ENCODE peak calls at places on chromosomes 5 and 9, in eight cellular contexts. One of them, this sample, is unnamed.
A peak's percentile ranks its signal among the peaks of the same experiment; 100 is the strongest.

GRCh38 chr9:93659044-93659836 is 82.9 kb downstream of the PHF2 start:
- DNase-seq in H1: no peak
- DNase-seq in aorta: peak; percentile 60
- DNase-seq in heart left ventricle: peak; percentile 19
- DNase-seq in A549: no peak
- DNase-seq in astrocyte of the spinal cord: no peak
- DNase-seq in stomach: no peak
- DNase-seq in adrenal gland: no peak
- DNase-seq in this sample: no peak

GRCh38 chr9:128469070-128469469 is 13.3 kb downstream of the ODF2 start:
- DNase-seq in H1: no peak
- DNase-seq in adrenal gland: no peak
- DNase-seq in heart left ventricle: no peak
- DNase-seq in astrocyte of the spinal cord: no peak
- DNase-seq in aorta: peak; percentile 4
- DNase-seq in A549: no peak
- DNase-seq in stomach: no peak
- DNase-seq in this sample: no peak

GRCh38 chr5:61951295-61951694 is 354.7 kb upstream of the KIF2A start:
- DNase-seq in H1: no peak
- DNase-seq in A549: no peak
- DNase-seq in heart left ventricle: no peak
- DNase-seq in adrenal gland: no peak
- DNase-seq in stomach: no peak
- DNase-seq in astrocyte of the spinal cord: no peak
- DNase-seq in aorta: no peak
- DNase-seq in this sample: no peak

GRCh38 chr5:145157841-145158240 is 677.3 kb downstream of the PRELID2 start:
- DNase-seq in adrenal gland: no peak
- DNase-seq in heart left ventricle: no peak
- DNase-seq in astrocyte of the spinal cord: peak; percentile 5
- DNase-seq in stomach: no peak
- DNase-seq in aorta: no peak
- DNase-seq in A549: no peak
- DNase-seq in H1: no peak
- DNase-seq in this sample: no peak

GRCh38 chr9:29213374-29214161 is 1640.3 kb upstream of the C9orf72 start:
- DNase-seq in aorta: no peak
- DNase-seq in heart left ventricle: no peak
- DNase-seq in H1: peak; percentile 83
- DNase-seq in stomach: peak; percentile 34
- DNase-seq in astrocyte of the spinal cord: peak; percentile 10
- DNase-seq in adrenal gland: no peak
- DNase-seq in A549: peak; percentile 33
- DNase-seq in this sample: no peak

GRCh38 chr9:94666364-94667099 is 27.2 kb upstream of the FBP1 start:
- DNase-seq in adrenal gland: no peak
- DNase-seq in H1: no peak
- DNase-seq in astrocyte of the spinal cord: no peak
- DNase-seq in aorta: no peak
- DNase-seq in stomach: no peak
- DNase-seq in heart left ventricle: no peak
- DNase-seq in A549: no peak
- DNase-seq in this sample: no peak

GRCh38 chr5:43038523-43038989 is 1.6 kb downstream of the ANXA2R start:
- DNase-seq in heart left ventricle: no peak
- DNase-seq in A549: no peak
- DNase-seq in astrocyte of the spinal cord: peak; percentile 90
- DNase-seq in H1: no peak
- DNase-seq in stomach: no peak
- DNase-seq in aorta: no peak
- DNase-seq in adrenal gland: no peak
- DNase-seq in this sample: no peak

GRCh38 chr9:77807295-77807694 is 159.2 kb upstream of the GNA14 start:
- DNase-seq in heart left ventricle: no peak
- DNase-seq in stomach: no peak
- DNase-seq in adrenal gland: no peak
- DNase-seq in A549: peak; percentile 27
- DNase-seq in H1: no peak
- DNase-seq in astrocyte of the spinal cord: peak; percentile 73
- DNase-seq in aorta: no peak
- DNase-seq in this sample: no peak

GRCh38 chr5:160183075-160183474 is 46.2 kb upstream of the FABP6 start:
- DNase-seq in stomach: no peak
- DNase-seq in adrenal gland: no peak
- DNase-seq in heart left ventricle: no peak
- DNase-seq in astrocyte of the spinal cord: no peak
- DNase-seq in aorta: no peak
- DNase-seq in H1: no peak
- DNase-seq in A549: no peak
- DNase-seq in this sample: no peak

GRCh38 chr5:117072439-117072838 is 497.8 kb upstream of the SEMA6A start:
- DNase-seq in stomach: no peak
- DNase-seq in aorta: no peak
- DNase-seq in adrenal gland: no peak
- DNase-seq in astrocyte of the spinal cord: no peak
- DNase-seq in H1: no peak
- DNase-seq in A549: no peak
- DNase-seq in heart left ventricle: no peak
- DNase-seq in this sample: no peak

GRCh38 chr9:18490591-18491370 is 16.8 kb downstream of the ADAMTSL1 start:
- DNase-seq in A549: no peak
- DNase-seq in adrenal gland: peak; percentile 11
- DNase-seq in H1: no peak
- DNase-seq in heart left ventricle: peak; percentile 34
- DNase-seq in aorta: peak; percentile 86
- DNase-seq in astrocyte of the spinal cord: peak; percentile 99
- DNase-seq in stomach: no peak
- DNase-seq in this sample: no peak

DNA sequence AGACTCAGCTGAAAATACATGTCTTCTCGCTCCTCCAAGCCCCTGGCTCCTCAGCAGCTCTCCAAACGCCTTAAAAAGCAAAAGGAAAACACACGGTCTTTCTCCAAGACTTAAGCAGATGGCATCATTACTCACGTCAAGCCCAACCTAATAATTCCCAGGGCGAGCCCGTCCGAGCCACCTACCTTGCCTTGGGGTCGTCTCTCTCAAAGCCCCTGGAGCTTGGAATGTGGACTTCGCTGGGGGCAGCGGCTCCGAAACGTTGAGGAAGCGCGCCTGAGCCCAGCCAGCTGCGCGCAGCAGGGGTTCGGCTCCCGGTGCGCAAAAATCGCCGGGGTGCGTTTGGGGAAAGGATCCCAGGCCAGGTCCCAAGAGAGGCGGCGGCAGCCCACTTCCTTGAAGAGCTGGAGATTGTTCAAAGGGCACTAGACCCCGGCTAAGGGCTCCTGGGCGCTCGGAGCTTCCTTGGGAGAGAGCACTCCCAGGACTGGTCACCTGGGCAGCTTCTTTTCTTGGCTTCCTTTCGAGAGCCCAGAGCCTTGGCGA is 395 bp downstream of the DRD1 start:
- DNase-seq in astrocyte of the spinal cord: peak; percentile 16
- DNase-seq in stomach: no peak
- DNase-seq in heart left ventricle: no peak
- DNase-seq in H1: no peak
- DNase-seq in adrenal gland: no peak
- DNase-seq in aorta: peak; percentile 77
- DNase-seq in A549: no peak
- DNase-seq in this sample: no peak
- H3K4me3 ChIP-seq in astrocyte of the spinal cord: peak overlapping the region; percentile 33
- H3K4me3 ChIP-seq in stomach: peak overlapping the region; percentile 52
- H3K4me3 ChIP-seq in heart left ventricle: peak overlapping the region; percentile 42
- H3K4me3 ChIP-seq in H1: peak overlapping the region; percentile 26
- H3K4me3 ChIP-seq in adrenal gland: no peak overlapping the region
- H3K4me3 ChIP-seq in aorta: peak overlapping the region; percentile 9
- H3K4me3 ChIP-seq in A549: peak overlapping the region; percentile 51
- H3K4me3 ChIP-seq in this sample: no peak overlapping the region

DNA sequence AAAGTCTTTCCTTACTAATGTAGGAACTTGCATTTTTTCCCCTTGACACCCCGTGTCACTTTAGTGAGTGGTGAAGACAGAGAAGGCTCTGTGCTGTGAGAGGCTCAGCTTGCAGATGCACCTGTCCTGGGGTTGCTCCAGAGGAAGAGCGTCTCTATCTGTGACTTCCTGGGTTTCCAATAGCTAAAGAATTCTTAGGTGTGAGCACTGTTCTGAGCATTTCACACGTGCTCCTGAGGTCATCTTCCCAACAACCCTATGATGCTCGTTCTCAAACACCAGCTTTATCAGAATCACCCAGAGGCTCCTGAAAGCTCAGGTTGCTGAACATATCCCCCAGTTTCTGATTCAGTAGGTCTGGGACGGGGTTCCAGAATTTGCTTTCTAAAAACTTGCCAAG is 6.4 kb upstream of the CTSV start:
- DNase-seq in adrenal gland: no peak
- DNase-seq in astrocyte of the spinal cord: no peak
- DNase-seq in H1: peak; percentile 42
- DNase-seq in aorta: no peak
- DNase-seq in stomach: no peak
- DNase-seq in heart left ventricle: no peak
- DNase-seq in A549: no peak
- DNase-seq in this sample: no peak
- H3K4me3 ChIP-seq in adrenal gland: no peak overlapping the region
- H3K4me3 ChIP-seq in astrocyte of the spinal cord: no peak overlapping the region
- H3K4me3 ChIP-seq in H1: no peak overlapping the region
- H3K4me3 ChIP-seq in aorta: no peak overlapping the region
- H3K4me3 ChIP-seq in stomach: no peak overlapping the region
- H3K4me3 ChIP-seq in heart left ventricle: no peak overlapping the region
- H3K4me3 ChIP-seq in A549: no peak overlapping the region
- H3K4me3 ChIP-seq in this sample: no peak overlapping the region

GRCh38 chr9:72533322-72533721 is 11.9 kb downstream of the TMC1 start:
- DNase-seq in astrocyte of the spinal cord: peak; percentile 59
- DNase-seq in stomach: no peak
- DNase-seq in aorta: no peak
- DNase-seq in adrenal gland: no peak
- DNase-seq in heart left ventricle: no peak
- DNase-seq in A549: no peak
- DNase-seq in H1: no peak
- DNase-seq in this sample: no peak

GRCh38 chr9:72529531-72529930 is 8.1 kb downstream of the TMC1 start:
- DNase-seq in adrenal gland: no peak
- DNase-seq in aorta: no peak
- DNase-seq in heart left ventricle: no peak
- DNase-seq in stomach: no peak
- DNase-seq in H1: no peak
- DNase-seq in A549: no peak
- DNase-seq in astrocyte of the spinal cord: no peak
- DNase-seq in this sample: no peak

GRCh38 chr9:72524820-72525539 is 3.6 kb downstream of the TMC1 start:
- DNase-seq in A549: peak; percentile 94
- DNase-seq in heart left ventricle: peak; percentile 54
- DNase-seq in stomach: peak; percentile 70
- DNase-seq in aorta: no peak
- DNase-seq in H1: no peak
- DNase-seq in adrenal gland: peak; percentile 72
- DNase-seq in astrocyte of the spinal cord: peak; percentile 98
- DNase-seq in this sample: no peak

GRCh38 chr9:72526901-72527800 is 5.7 kb downstream of the TMC1 start:
- DNase-seq in heart left ventricle: peak; percentile 77
- DNase-seq in astrocyte of the spinal cord: peak; percentile 95
- DNase-seq in stomach: peak; percentile 68
- DNase-seq in H1: peak; percentile 59
- DNase-seq in A549: peak; percentile 88
- DNase-seq in aorta: peak; percentile 85
- DNase-seq in adrenal gland: peak; percentile 93
- DNase-seq in this sample: peak; percentile 89

DNA sequence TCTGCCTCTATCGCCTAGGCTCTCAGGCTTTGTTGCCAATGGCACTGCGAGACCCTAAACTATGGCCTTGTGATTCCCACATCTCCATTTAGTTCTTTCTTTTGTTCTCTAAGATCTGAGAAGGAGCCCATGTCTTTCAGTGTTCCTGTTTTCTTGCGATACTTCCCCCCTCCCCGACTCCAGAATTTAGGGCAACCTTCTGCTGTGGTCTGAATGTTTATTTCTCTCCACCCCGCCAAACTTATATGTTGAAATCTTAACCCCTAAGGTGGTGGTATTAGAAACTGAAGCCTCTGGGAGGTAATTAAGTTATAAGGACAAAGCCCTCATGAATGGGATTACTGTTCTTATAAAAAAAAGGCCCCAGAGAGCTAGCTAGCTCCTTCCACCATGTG is 6.4 kb downstream of the TMC1 start:
- DNase-seq in stomach: no peak
- DNase-seq in adrenal gland: no peak
- DNase-seq in aorta: no peak
- DNase-seq in heart left ventricle: no peak
- DNase-seq in H1: no peak
- DNase-seq in astrocyte of the spinal cord: no peak
- DNase-seq in A549: no peak
- DNase-seq in this sample: no peak
- H3K4me3 ChIP-seq in stomach: peak overlapping the region; percentile 22
- H3K4me3 ChIP-seq in adrenal gland: no peak overlapping the region
- H3K4me3 ChIP-seq in aorta: no peak overlapping the region
- H3K4me3 ChIP-seq in heart left ventricle: peak overlapping the region; percentile 38
- H3K4me3 ChIP-seq in H1: no peak overlapping the region
- H3K4me3 ChIP-seq in astrocyte of the spinal cord: no peak overlapping the region
- H3K4me3 ChIP-seq in A549: peak overlapping the region; percentile 24
- H3K4me3 ChIP-seq in this sample: peak overlapping the region; percentile 23

GRCh38 chr9:35072461-35073275 is at the start of gene VCP:
- DNase-seq in stomach: peak; percentile 98
- DNase-seq in astrocyte of the spinal cord: peak; percentile 99
- DNase-seq in heart left ventricle: peak; percentile 99
- DNase-seq in H1: peak; percentile 95
- DNase-seq in adrenal gland: peak; percentile 99
- DNase-seq in A549: peak; percentile 99
- DNase-seq in aorta: peak; percentile 99
- DNase-seq in this sample: peak; percentile 97

GRCh38 chr9:35071814-35072460 is 488 bp downstream of the VCP start:
- DNase-seq in aorta: peak; percentile 94
- DNase-seq in A549: peak; percentile 92
- DNase-seq in heart left ventricle: peak; percentile 91
- DNase-seq in stomach: peak; percentile 87
- DNase-seq in H1: peak; percentile 89
- DNase-seq in astrocyte of the spinal cord: peak; percentile 82
- DNase-seq in adrenal gland: peak; percentile 82
- DNase-seq in this sample: peak; percentile 81

GRCh38 chr9:35074141-35074540 is 1.7 kb upstream of the VCP start:
- DNase-seq in H1: no peak
- DNase-seq in aorta: no peak
- DNase-seq in heart left ventricle: no peak
- DNase-seq in A549: no peak
- DNase-seq in stomach: no peak
- DNase-seq in adrenal gland: no peak
- DNase-seq in astrocyte of the spinal cord: no peak
- DNase-seq in this sample: no peak

GRCh38 chr9:35074791-35075190 is 2.4 kb upstream of the VCP start:
- DNase-seq in adrenal gland: no peak
- DNase-seq in astrocyte of the spinal cord: no peak
- DNase-seq in A549: no peak
- DNase-seq in stomach: no peak
- DNase-seq in aorta: no peak
- DNase-seq in heart left ventricle: no peak
- DNase-seq in H1: no peak
- DNase-seq in this sample: no peak

DNA sequence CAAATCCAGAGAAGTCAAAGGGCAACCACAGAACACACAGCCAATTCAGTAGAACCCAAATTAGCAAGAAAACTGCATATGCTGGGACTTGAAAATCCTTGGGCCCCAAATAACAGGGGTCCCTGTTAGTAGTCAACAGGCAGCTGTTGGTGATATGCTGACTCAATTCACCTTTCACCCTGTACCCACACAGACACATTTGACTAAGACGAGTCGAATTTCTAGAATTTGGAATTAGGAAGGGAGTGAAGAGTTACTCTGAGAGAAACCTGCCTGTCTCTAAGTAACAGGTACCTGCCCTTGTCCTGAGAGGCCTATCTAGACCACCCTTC is 817 bp upstream of the VCP start:
- DNase-seq in A549: no peak
- DNase-seq in astrocyte of the spinal cord: no peak
- DNase-seq in stomach: no peak
- DNase-seq in aorta: no peak
- DNase-seq in heart left ventricle: no peak
- DNase-seq in H1: no peak
- DNase-seq in adrenal gland: no peak
- DNase-seq in this sample: no peak
- H3K4me3 ChIP-seq in A549: no peak overlapping the region
- H3K4me3 ChIP-seq in astrocyte of the spinal cord: no peak overlapping the region
- H3K4me3 ChIP-seq in stomach: peak overlapping the region; percentile 88
- H3K4me3 ChIP-seq in aorta: no peak overlapping the region
- H3K4me3 ChIP-seq in heart left ventricle: peak overlapping the region; percentile 89
- H3K4me3 ChIP-seq in H1: peak overlapping the region; percentile 20
- H3K4me3 ChIP-seq in adrenal gland: no peak overlapping the region
- H3K4me3 ChIP-seq in this sample: no peak overlapping the region

This sample was measured in ovary.